ENCODE peak calls at places on chromosome 18, in eight cellular contexts. K, F, L, O, Z, W, U and P are unnamed samples.

GRCh38 chr18:62341423-62341920 is 16.4 kb downstream of the TNFRSF11A start:
- DNase-seq in K (no peak), F (no peak), L (no peak), O (peak; percentile 24), Z (no peak), W (no peak), U (no peak), P (no peak)

GRCh38 chr18:3875961-3876360 is 426.0 kb downstream of the TGIF1 start:
- DNase-seq in K (no peak), F (no peak), L (no peak), O (no peak), Z (no peak), W (no peak), U (no peak), P (no peak)

GRCh38 chr18:46322941-46323340 is 218.8 kb downstream of the HAUS1 start:
- DNase-seq in K (no peak), F (no peak), L (peak; percentile 87), O (no peak), Z (no peak), W (no peak), U (no peak), P (no peak)

GRCh38 chr18:5456577-5457466 is 87.0 kb downstream of the EPB41L3 start:
- DNase-seq in K (no peak), F (no peak), L (no peak), O (no peak), Z (no peak), W (peak; percentile 68), U (no peak), P (no peak)

GRCh38 chr18:23992119-23992940 is 22.2 kb upstream of the TTC39C start:
- DNase-seq in K (peak; percentile 79), F (peak; percentile 51), L (peak; percentile 90), O (peak; percentile 56), Z (no peak), W (no peak), U (no peak), P (no peak)

GRCh38 chr18:69680128-69680527 is 267.5 kb downstream of the CD226 start:
- DNase-seq in K (no peak), F (no peak), L (no peak), O (no peak), Z (no peak), W (no peak), U (no peak), P (no peak)

GRCh38 chr18:11387880-11388279 is 221.5 kb upstream of the SLC35G4 start:
- DNase-seq in K (no peak), F (no peak), L (peak; percentile 75), O (peak; percentile 72), Z (peak; percentile 35), W (no peak), U (peak; percentile 60), P (no peak)

GRCh38 chr18:61742555-61743429 is 150.0 kb downstream of the RNF152 start:
- DNase-seq in K (no peak), F (no peak), L (peak; percentile 79), O (peak; percentile 38), Z (no peak), W (no peak), U (no peak), P (no peak)

GRCh38 chr18:13374096-13374467 is 155.5 kb downstream of the LDLRAD4 start:
- DNase-seq in K (no peak), F (no peak), L (no peak), O (no peak), Z (no peak), W (peak; percentile 53), U (no peak), P (no peak)

GRCh38 chr18:13375302-13376255 is 157.0 kb downstream of the LDLRAD4 start:
- DNase-seq in K (no peak), F (no peak), L (peak; percentile 24), O (peak; percentile 37), Z (peak; percentile 68), W (peak; percentile 89), U (peak; percentile 5), P (peak; percentile 92)

GRCh38 chr18:13372405-13372995 is 153.9 kb downstream of the LDLRAD4 start:
- DNase-seq in K (no peak), F (no peak), L (no peak), O (no peak), Z (no peak), W (peak; percentile 21), U (no peak), P (peak; percentile 60)

GRCh38 chr18:13376298-13376840 is 157.8 kb downstream of the LDLRAD4 start:
- DNase-seq in K (no peak), F (no peak), L (no peak), O (no peak), Z (no peak), W (peak; percentile 57), U (no peak), P (peak; percentile 42)

DNA sequence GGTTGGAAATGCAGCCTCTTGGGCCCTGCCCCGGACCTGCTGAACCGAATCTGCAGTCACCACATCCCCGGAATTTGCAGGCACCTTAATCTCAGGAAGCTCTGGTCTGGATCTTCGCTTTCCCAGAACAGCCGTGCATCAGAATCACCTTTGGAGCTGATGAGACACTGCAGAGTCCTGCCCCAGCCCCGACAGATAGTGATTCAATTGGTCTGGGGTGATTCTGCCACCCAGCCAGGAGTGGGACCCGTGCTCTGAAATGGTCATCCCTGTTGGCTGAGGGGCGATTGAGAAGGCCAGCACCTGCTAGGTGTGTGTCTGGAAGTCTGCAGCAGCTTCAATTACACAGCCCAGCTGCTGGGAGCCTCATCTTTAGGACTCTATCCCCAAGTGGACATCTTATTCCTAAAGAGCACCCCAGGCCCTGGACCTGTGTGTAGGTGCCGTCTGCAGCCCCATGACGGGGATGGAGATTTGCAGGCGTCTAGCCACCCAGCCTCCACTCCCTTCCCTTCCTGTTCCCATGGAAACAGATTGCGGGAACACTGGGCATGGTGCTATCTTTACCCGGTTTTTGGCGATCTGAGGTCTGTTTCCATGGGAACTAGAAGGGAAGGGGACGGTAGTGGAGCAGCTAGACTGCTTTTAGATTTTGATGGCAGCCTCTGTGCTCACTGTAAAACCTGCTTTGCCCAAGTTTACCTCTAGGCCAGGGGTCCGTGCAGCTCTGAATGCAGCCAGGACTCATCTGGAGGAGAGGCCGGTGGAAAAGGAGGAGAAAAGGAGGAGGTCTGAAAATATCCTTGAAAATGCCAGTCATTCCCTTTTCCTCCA is 156.1 kb downstream of the LDLRAD4 start:
- DNase-seq in K (no peak), F (no peak), L (no peak), O (no peak), Z (peak; percentile 5), W (peak; percentile 58), U (no peak), P (peak; percentile 82)
- H3K4me1 ChIP-seq in K (no peaks in the 10 kb centered on the region), F (peaks cover 7% of the 10 kb centered on the region), L (peaks cover 44% of the 10 kb centered on the region), O (no peaks in the 10 kb centered on the region), Z (peaks cover 22% of the 10 kb centered on the region), W (peaks cover 22% of the 10 kb centered on the region), U (no peaks in the 10 kb centered on the region), P (peaks cover 35% of the 10 kb centered on the region)

DNA sequence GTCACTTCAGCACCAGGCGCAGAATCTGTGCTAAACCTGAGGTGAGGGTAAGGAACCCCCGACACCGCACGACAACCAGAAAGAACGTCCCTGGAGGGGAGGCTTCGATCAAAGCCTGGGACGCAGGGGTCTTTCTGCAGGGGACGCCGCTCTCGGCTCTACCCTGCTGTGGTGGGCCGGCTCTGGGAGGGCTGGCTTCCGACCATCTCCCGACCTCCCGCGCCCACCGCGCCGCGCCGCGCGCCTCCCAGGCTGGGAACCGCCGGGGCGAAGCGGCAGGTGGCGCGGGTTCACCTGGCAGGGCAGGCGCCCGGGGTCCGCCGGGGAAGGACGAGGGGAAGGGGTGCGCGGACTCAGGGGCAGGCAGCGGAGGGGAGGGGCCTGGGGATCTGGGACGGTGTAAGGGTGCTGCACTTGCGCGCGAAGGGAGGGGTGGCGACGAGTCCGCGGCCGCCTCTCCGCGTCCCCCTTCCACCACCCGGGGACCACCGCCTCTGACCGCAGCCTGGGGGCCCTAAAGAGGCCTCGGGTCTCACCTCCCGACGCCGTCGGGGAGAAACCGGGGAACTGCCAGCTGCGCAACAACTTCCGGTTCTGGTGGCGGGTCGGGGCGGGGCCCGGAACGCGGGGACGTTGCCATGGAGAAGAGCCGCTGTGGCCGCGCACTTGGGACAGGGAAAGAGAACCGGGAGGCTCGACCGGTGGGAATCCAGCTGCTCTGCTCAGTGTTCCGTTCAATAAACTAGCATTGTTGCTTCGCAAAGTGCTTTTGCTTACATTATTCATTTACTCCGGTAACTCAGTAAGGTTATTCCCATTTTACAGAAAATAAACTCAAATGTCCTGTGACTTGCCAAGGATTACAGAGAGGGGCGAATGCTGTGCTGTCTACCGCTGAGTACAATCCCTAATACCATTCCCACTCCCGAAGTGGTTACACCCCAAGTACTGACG is at the start of gene ZNF396:
- DNase-seq in K (peak; percentile 87), F (peak; percentile 70), L (peak; percentile 86), O (peak; percentile 88), Z (peak; percentile 69), W (peak; percentile 92), U (peak; percentile 90), P (peak; percentile 93)
- TF ChIP-seq POLR2A in K (no peak), F (no peak), L (peak; percentile 68), O (peak; percentile 51), Z (peak; percentile 8), W (no peak), U (peak; percentile 50), P (no peak)

DNA sequence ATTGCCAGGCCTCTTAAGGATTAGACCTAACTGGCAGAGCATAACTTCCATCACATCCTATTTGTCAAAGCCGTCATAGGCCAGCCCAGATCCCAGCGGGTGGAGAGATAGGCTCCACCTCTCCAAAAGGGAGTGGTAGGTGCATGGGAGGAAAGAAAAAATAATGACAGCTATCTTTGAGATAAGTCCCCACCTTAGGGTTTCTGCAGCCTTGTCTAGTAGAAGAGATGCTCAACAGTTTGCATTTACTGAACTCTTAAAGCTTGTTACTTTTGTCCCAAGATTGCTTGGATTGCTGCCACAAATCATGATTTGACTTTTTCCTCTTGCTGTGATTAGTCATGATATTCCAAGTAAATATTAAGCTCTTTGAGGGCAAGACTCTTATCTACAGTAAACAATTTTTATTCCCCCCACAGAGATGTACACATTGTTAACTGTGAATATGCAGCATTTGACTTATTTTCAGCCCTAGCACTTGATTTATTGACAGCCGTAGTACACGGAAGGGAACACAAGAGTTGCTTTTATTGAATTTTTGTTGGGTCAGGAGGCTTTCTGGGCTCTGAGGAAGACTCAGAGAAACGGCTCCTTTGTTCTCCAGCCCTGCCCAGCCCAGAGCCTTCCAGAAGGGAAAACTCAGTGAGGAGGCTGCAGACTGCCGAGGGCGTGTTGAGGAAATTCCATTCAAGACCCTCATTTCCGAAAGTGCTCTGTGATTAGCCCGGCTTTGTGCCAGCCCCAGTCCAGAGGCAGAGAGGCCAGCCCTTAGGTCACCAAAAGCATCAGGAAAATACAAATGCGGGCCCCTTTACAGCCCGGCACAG is 75.5 kb upstream of the ZNF532 start:
- DNase-seq in K (no peak), F (peak; percentile 83), L (peak; percentile 21), O (no peak), Z (peak; percentile 77), W (no peak), U (no peak), P (no peak)
- H3K4me1 ChIP-seq in K (no peaks in the 10 kb centered on the region), F (peaks cover 32% of the 10 kb centered on the region), L (peaks cover 21% of the 10 kb centered on the region), O (peaks cover 13% of the 10 kb centered on the region), Z (peaks cover 76% of the 10 kb centered on the region), W (peaks cover 18% of the 10 kb centered on the region), U (no peaks in the 10 kb centered on the region), P (peaks cover 33% of the 10 kb centered on the region)

GRCh38 chr18:47735041-47735440 is 195.4 kb downstream of the SMAD2 start:
- DNase-seq in K (no peak), F (no peak), L (no peak), O (no peak), Z (no peak), W (peak; percentile 41), U (no peak), P (no peak)

GRCh38 chr18:47737198-47737830 is 193.1 kb downstream of the SMAD2 start:
- DNase-seq in K (no peak), F (no peak), L (no peak), O (no peak), Z (no peak), W (peak; percentile 27), U (no peak), P (no peak)

GRCh38 chr18:47736376-47737140 is 193.9 kb downstream of the SMAD2 start:
- DNase-seq in K (no peak), F (no peak), L (no peak), O (no peak), Z (no peak), W (peak; percentile 32), U (no peak), P (no peak)

DNA sequence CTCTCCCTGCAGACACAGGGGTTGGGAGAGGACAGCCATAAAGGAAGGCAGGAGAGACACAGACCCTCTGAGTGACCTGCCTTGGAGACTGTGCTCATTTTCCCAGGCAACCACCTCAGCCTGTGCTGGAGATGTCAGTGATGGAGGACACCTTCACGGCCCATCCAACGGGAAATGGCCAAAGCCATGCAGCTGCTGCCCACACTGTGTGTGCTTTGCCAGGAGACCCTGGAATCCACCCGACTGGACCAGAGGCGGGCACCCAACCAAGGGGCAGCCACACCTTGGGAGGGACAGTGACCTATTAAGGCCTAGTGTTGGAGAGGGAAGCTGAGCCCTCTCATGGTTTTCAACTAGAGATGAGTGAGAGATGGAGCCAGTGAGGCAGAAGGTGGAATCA is 192.5 kb downstream of the SMAD2 start:
- DNase-seq in K (no peak), F (no peak), L (no peak), O (no peak), Z (no peak), W (peak; percentile 58), U (no peak), P (no peak)
- TF ChIP-seq POLR2A in K (no peak), F (no peak), L (no peak), O (no peak), Z (no peak), W (no peak), U (no peak), P (no peak)